ENCODE peak calls at places on chromosomes 11 and 22, in nine cellular contexts. O is T47D; E is PC-9; I is ELF-1; Y is NCI-H460; R is activated naive CD4-positive, alpha-beta T cell; X is M059J; G is NCI-H1092 treated with DMSO at 0.1 percent for 48 hours; Z is OCI-M1. N is an unnamed sample.

GRCh38 chr11:14361951-14362350 is 3.0 kb upstream of the RRAS2 start:
- DNase-seq in G (no peak), O (no peak), I (no peak), X (no peak), E (no peak), R (no peak), Y (no peak), Z (no peak), N (no peak)

GRCh38 chr11:47924184-47924671 is 56.1 kb upstream of the PTPRJ start:
- DNase-seq in Z (no peak), E (peak; percentile 100), R (no peak), X (peak; percentile 98), O (peak; percentile 92), Y (no peak), G (no peak), I (no peak), N (peak; percentile 49)

GRCh38 chr11:23112987-23113886 is 253.0 kb upstream of the CCDC179 start:
- DNase-seq in G (peak; percentile 70), E (peak; percentile 52), X (peak; percentile 70), R (no peak), Y (peak; percentile 19), O (peak; percentile 85), I (peak; percentile 30), Z (peak; percentile 60), N (peak; percentile 39)

GRCh38 chr22:37519268-37520195 is at the start of gene CARD10:
- DNase-seq in I (no peak), Z (peak; percentile 23), X (no peak), Y (no peak), O (peak; percentile 73), R (no peak), G (no peak), E (no peak), N (peak; percentile 66)

GRCh38 chr11:47345890-47346563 is 6.5 kb downstream of the MYBPC3 start:
- DNase-seq in R (no peak), Y (no peak), I (no peak), O (no peak), X (no peak), G (no peak), E (peak; percentile 28), Z (no peak), N (no peak)

GRCh38 chr22:19791243-19791642 is 30.7 kb downstream of the TBX1 start:
- DNase-seq in R (no peak), Z (no peak), G (no peak), O (no peak), E (no peak), X (no peak), Y (no peak), I (no peak), N (no peak)

GRCh38 chr11:103532133-103532788 is 423.0 kb downstream of the DYNC2H1 start:
- DNase-seq in R (no peak), Y (no peak), Z (no peak), G (no peak), E (peak; percentile 64), X (peak; percentile 91), O (no peak), I (no peak), N (peak; percentile 35)

GRCh38 chr11:77449060-77449521 is 24.8 kb downstream of the PAK1 start:
- DNase-seq in Y (no peak), G (no peak), O (no peak), R (no peak), X (no peak), E (no peak), I (peak; percentile 44), Z (no peak), N (no peak)

GRCh38 chr11:114085965-114086364 is 26.5 kb downstream of the ZBTB16 start:
- DNase-seq in O (peak; percentile 27), Y (no peak), G (peak; percentile 74), R (no peak), E (no peak), I (no peak), X (no peak), Z (no peak), N (no peak)

GRCh38 chr11:963852-964251 is 38.2 kb downstream of the AP2A2 start:
- DNase-seq in E (no peak), G (no peak), Y (no peak), X (no peak), R (no peak), O (no peak), Z (no peak), I (no peak), N (no peak)

GRCh38 chr22:19210188-19210587 is 31.7 kb upstream of the SLC25A1 start:
- DNase-seq in E (no peak), R (no peak), O (no peak), G (no peak), I (no peak), Z (no peak), X (no peak), Y (no peak), N (no peak)

GRCh38 chr11:69245041-69245440 is 48.9 kb upstream of the MYEOV start:
- DNase-seq in Y (no peak), I (no peak), X (no peak), E (no peak), Z (no peak), R (no peak), G (no peak), O (no peak), N (no peak)

GRCh38 chr22:27296091-27296675 is 505.4 kb downstream of the MN1 start:
- DNase-seq in G (no peak), I (no peak), E (no peak), Y (no peak), O (no peak), Z (no peak), R (no peak), X (no peak), N (no peak)

GRCh38 chr22:31272522-31273446 is 19.5 kb downstream of the PIK3IP1 start:
- DNase-seq in Y (peak; percentile 47), E (peak; percentile 71), G (peak; percentile 30), O (peak; percentile 77), Z (peak; percentile 67), R (no peak), X (peak; percentile 65), I (peak; percentile 88), N (peak; percentile 80)

GRCh38 chr22:19056951-19057401 is 65.2 kb downstream of the DGCR2 start:
- DNase-seq in X (no peak), O (no peak), I (no peak), G (no peak), R (no peak), Z (no peak), E (no peak), Y (no peak), N (no peak)

GRCh38 chr11:45451766-45452440 is 165.8 kb upstream of the SYT13 start:
- DNase-seq in G (no peak), O (no peak), R (no peak), E (no peak), Y (no peak), X (no peak), Z (peak; percentile 2), I (no peak), N (no peak)

GRCh38 chr11:30006876-30007275 is 10.0 kb downstream of the KCNA4 start:
- DNase-seq in I (no peak), X (no peak), Y (no peak), E (no peak), Z (no peak), G (peak; percentile 38), R (no peak), O (no peak), N (no peak)

GRCh38 chr11:70333206-70333605 is 62.7 kb downstream of the PPFIA1 start:
- DNase-seq in O (no peak), Z (no peak), X (no peak), Y (no peak), R (no peak), G (no peak), I (no peak), E (no peak), N (peak; percentile 61)

GRCh38 chr11:6576471-6577373 is 26.7 kb downstream of the RRP8 start:
- DNase-seq in Z (peak; percentile 34), I (no peak), X (peak; percentile 36), O (no peak), R (no peak), E (no peak), Y (no peak), G (peak; percentile 81), N (peak; percentile 45)

GRCh38 chr22:45120931-45121330 is 42.8 kb upstream of the NUP50 start:
- DNase-seq in Z (no peak), X (peak; percentile 8), G (no peak), O (no peak), R (no peak), E (no peak), Y (no peak), I (no peak), N (no peak)

GRCh38 chr11:117097567-117098268 is 510 bp downstream of the SIK3 start:
- DNase-seq in G (peak; percentile 62), X (peak; percentile 43), R (no peak), Z (peak; percentile 75), O (no peak), I (peak; percentile 51), Y (no peak), E (no peak), N (peak; percentile 43)

GRCh38 chr11:73271936-73272679 is at the start of gene P2RY6:
- DNase-seq in R (no peak), O (peak; percentile 98), X (peak; percentile 95), I (peak; percentile 89), E (peak; percentile 99), Y (peak; percentile 17), G (no peak), Z (peak; percentile 79), N (peak; percentile 45)

GRCh38 chr11:92776676-92777075 is 192.8 kb upstream of the MTNR1B start:
- DNase-seq in X (peak; percentile 34), I (no peak), Z (peak; percentile 9), O (no peak), R (no peak), E (no peak), Y (no peak), G (no peak), N (no peak)

GRCh38 chr11:83689062-83689461 is 402.9 kb upstream of the CCDC90B start:
- DNase-seq in G (no peak), Z (no peak), X (no peak), E (no peak), R (no peak), Y (peak; percentile 72), I (no peak), O (no peak), N (no peak)